ENCODE peak calls at places on chromosomes 11 and 22, in four cellular contexts. S is hepatocyte, R is H9, F is PC-9. E is an unnamed sample.

GRCh38 chr11:76233936-76234703 is 27.8 kb upstream of the WNT11 start:
- DNase-seq in S (peak), R (peak), F (peak), E (peak)

GRCh38 chr11:88695701-88696414 is 358.3 kb upstream of the CTSC start:
- DNase-seq in S (no peak), R (no peak), F (no peak), E (peak)

GRCh38 chr11:101407324-101407723 is 176.5 kb downstream of the TRPC6 start:
- DNase-seq in S (no peak), R (no peak), F (no peak), E (no peak)

GRCh38 chr11:9581556-9582161 is 8.2 kb downstream of the WEE1 start:
- DNase-seq in S (no peak), R (no peak), F (no peak), E (no peak)

GRCh38 chr11:31882951-31883392 is 71.8 kb upstream of the PAX6 start:
- DNase-seq in S (no peak), R (peak), F (peak), E (no peak)

GRCh38 chr11:74366576-74366975 is 31.7 kb downstream of the PGM2L1 start:
- DNase-seq in S (no peak), R (no peak), F (no peak), E (peak)

GRCh38 chr22:44702479-44703219 is 645 bp downstream of the PRR5 start:
- DNase-seq in S (peak), R (peak), F (peak), E (peak)

GRCh38 chr11:57649826-57650738 is at the start of gene YPEL4:
- DNase-seq in S (peak), R (peak), F (no peak), E (peak)

GRCh38 chr11:2516276-2517015 is 71.6 kb downstream of the KCNQ1 start:
- DNase-seq in S (no peak), R (peak), F (no peak), E (no peak)

GRCh38 chr11:111910637-111911562 is 670 bp downstream of the CRYAB start:
- DNase-seq in S (no peak), R (no peak), F (no peak), E (no peak)

GRCh38 chr22:26689553-26690301 is 32.3 kb downstream of the MIAT start:
- DNase-seq in S (no peak), R (no peak), F (no peak), E (no peak)

GRCh38 chr11:64152841-64153691 is 12.8 kb downstream of the MACROD1 start:
- DNase-seq in S (peak), R (peak), F (peak), E (no peak)

GRCh38 chr11:32333335-32333991 is 101.9 kb downstream of the WT1 start:
- DNase-seq in S (peak), R (peak), F (no peak), E (peak)

GRCh38 chr11:75591966-75592365 is 29.9 kb downstream of the SERPINH1 start:
- DNase-seq in S (no peak), R (no peak), F (no peak), E (no peak)

GRCh38 chr22:36867695-36868094 is 6.9 kb downstream of the NCF4 start:
- DNase-seq in S (no peak), R (no peak), F (no peak), E (no peak)

GRCh38 chr22:36871669-36872081 is 10.9 kb downstream of the NCF4 start:
- DNase-seq in S (peak), R (peak), F (peak), E (no peak)

GRCh38 chr22:36872084-36872483 is 11.3 kb downstream of the NCF4 start:
- DNase-seq in S (no peak), R (no peak), F (no peak), E (no peak)

GRCh38 chr22:36868546-36868945 is 7.7 kb downstream of the NCF4 start:
- DNase-seq in S (no peak), R (no peak), F (no peak), E (no peak)

DNA sequence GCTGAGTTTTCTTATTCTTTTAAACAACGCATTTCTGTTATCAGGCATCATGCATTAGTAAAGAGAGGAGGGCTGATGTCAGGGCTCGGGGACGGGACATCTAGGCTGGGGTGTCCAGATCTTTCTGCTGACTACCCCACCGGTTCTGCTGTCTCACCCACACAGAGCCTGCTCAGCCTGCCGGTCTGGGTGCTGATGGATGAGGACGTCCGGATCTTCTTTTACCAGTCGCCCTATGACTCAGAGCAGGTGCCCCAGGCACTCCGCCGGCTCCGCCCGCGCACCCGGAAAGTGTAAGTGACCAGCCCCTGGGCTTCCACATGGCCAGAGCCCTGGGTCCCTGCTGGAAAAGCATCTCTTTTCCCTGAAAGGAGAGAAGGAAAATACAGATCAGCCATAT is 9.4 kb downstream of the NCF4 start:
- DNase-seq in S (no peak), R (no peak), F (peak), E (no peak)
- TF ChIP-seq CTCF in S (no peak), R (no peak), F (no peak), E (no peak)

GRCh38 chr11:58900479-58901420 is 38.5 kb upstream of the GLYATL1 start:
- DNase-seq in S (peak), R (peak), F (peak), E (peak)
- H2AFZ ChIP-seq in S (peak), R (no peak), F (no peak), E (no peak)

GRCh38 chr11:536841-537621 is at the start of gene LRRC56:
- DNase-seq in S (peak), R (peak), F (peak), E (peak)
- TF ChIP-seq CTCF in S (no peak), R (no peak), F (no peak), E (no peak)

DNA sequence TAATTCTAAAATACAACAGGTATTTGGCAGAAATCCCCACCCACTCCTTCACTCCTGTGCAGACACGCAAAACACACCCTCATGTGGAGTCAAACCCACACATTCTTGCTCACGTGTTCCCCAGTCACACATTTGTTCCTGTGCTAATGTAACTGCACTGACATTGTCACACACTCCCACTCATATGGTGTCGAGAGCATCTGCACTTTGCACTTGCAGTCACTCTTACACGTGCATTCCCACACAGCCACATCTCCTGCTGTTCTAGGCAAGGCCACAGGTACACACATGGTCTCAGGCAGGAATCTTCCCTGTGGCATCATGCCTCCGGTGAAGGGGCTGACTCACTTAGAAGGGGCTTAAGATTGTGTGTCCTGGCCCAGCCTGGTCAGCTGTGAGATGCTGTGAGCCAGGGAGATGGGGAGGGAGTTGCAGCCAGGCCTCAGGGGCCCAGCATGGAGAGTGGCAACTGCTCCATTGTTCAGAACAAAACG is 395.0 kb downstream of the TENM4 start:
- DNase-seq in S (peak), R (no peak), F (no peak), E (no peak)
- H2AFZ ChIP-seq in S (no peak), R (no peak), F (no peak), E (no peak)

GRCh38 chr11:46338988-46339666 is 8.1 kb upstream of the DGKZ start:
- DNase-seq in S (peak), R (peak), F (peak), E (no peak)
- TF ChIP-seq CTCF in S (no peak), R (no peak), F (peak), E (no peak)

GRCh38 chr11:120710354-120711187 is 199.0 kb downstream of the GRIK4 start:
- DNase-seq in S (peak), R (peak), F (peak), E (peak)
- H2AFZ ChIP-seq in S (no peak), R (no peak), F (no peak), E (no peak)

GRCh38 chr22:29143848-29144785 is 61.6 kb upstream of the EMID1 start:
- DNase-seq in S (no peak), R (no peak), F (no peak), E (no peak)

GRCh38 chr22:29146101-29146560 is 59.6 kb upstream of the EMID1 start:
- DNase-seq in S (no peak), R (no peak), F (no peak), E (no peak)

GRCh38 chr22:29146771-29147170 is 58.9 kb upstream of the EMID1 start:
- DNase-seq in S (no peak), R (peak), F (no peak), E (no peak)

GRCh38 chr22:29145321-29146072 is 60.2 kb upstream of the EMID1 start:
- DNase-seq in S (no peak), R (no peak), F (no peak), E (no peak)

GRCh38 chr22:29144786-29145160 is 60.9 kb upstream of the EMID1 start:
- DNase-seq in S (no peak), R (no peak), F (no peak), E (no peak)
- TF ChIP-seq CTCF in S (no peak), R (no peak), F (no peak), E (no peak)

DNA sequence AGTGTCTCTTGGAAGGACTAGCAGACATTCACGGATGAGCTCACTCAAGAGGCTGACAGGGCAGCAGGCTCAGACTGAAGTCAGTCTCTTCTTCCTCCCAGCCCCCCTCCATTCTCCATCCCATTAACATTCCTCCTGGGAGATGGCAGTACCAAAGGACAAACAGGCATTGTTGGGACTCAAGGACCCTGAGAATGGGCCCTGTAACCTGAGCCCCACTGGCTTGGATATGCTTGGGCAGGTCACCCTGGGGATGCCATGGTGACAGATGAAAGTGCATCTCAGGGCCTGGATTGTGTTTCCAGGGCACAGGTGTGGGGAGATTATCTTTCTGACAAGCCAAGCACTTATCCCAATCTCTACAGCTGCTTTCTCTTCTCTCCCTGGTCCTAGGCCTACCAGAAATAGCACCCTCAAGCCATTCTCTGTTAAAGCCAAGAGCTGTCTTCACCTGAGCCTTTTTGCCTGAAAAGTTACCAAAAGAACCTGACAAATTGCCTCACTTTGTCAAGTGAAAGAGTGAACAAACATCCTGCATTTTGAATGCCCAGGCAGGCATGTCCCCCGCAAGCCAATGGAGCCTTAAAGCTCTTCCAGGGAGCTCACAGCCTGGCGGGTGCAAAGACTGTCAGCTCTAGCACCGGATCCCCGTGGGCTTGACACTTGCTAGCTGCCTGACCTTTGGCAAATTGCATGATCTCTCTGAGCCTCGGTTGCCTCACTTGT is 366.0 kb upstream of the NARS2 start:
- DNase-seq in S (no peak), R (peak), F (no peak), E (no peak)
- H2AFZ ChIP-seq in S (no peak), R (no peak), F (no peak), E (no peak)